ENCODE peak calls at places on chromosomes 12 and 14, in six cellular contexts. One of them, this sample, is unnamed.

GRCh38 chr12:49946497-49946896 is 4.0 kb upstream of the AQP2 start:
- DNase-seq in cardiac muscle cell: no peak
- DNase-seq in activated CD8-positive, alpha-beta T cell treated with anti-CD3 and anti-CD28 coated beads for 36 hours: no peak
- DNase-seq in dorsolateral prefrontal cortex: no peak
- DNase-seq in CD8-positive, alpha-beta memory T cell: no peak
- DNase-seq in stimulated activated naive CD4-positive, alpha-beta T cell: no peak
- DNase-seq in this sample: no peak

GRCh38 chr12:59388694-59389093 is 207.1 kb upstream of the SLC16A7 start:
- DNase-seq in activated CD8-positive, alpha-beta T cell treated with anti-CD3 and anti-CD28 coated beads for 36 hours: no peak
- DNase-seq in cardiac muscle cell: no peak
- DNase-seq in CD8-positive, alpha-beta memory T cell: no peak
- DNase-seq in dorsolateral prefrontal cortex: no peak
- DNase-seq in stimulated activated naive CD4-positive, alpha-beta T cell: no peak
- DNase-seq in this sample: no peak

GRCh38 chr14:81277096-81277495 is 56.3 kb upstream of the GTF2A1 start:
- DNase-seq in stimulated activated naive CD4-positive, alpha-beta T cell: no peak
- DNase-seq in CD8-positive, alpha-beta memory T cell: no peak
- DNase-seq in activated CD8-positive, alpha-beta T cell treated with anti-CD3 and anti-CD28 coated beads for 36 hours: no peak
- DNase-seq in cardiac muscle cell: no peak
- DNase-seq in dorsolateral prefrontal cortex: no peak
- DNase-seq in this sample: no peak

GRCh38 chr12:120598674-120599463 is 17.7 kb upstream of the POP5 start:
- DNase-seq in stimulated activated naive CD4-positive, alpha-beta T cell: no peak
- DNase-seq in activated CD8-positive, alpha-beta T cell treated with anti-CD3 and anti-CD28 coated beads for 36 hours: no peak
- DNase-seq in dorsolateral prefrontal cortex: no peak
- DNase-seq in cardiac muscle cell: peak; percentile 32
- DNase-seq in CD8-positive, alpha-beta memory T cell: no peak
- DNase-seq in this sample: peak; percentile 20

GRCh38 chr12:121451931-121452330 is 52.0 kb downstream of the RNF34 start:
- DNase-seq in activated CD8-positive, alpha-beta T cell treated with anti-CD3 and anti-CD28 coated beads for 36 hours: no peak
- DNase-seq in cardiac muscle cell: no peak
- DNase-seq in dorsolateral prefrontal cortex: no peak
- DNase-seq in stimulated activated naive CD4-positive, alpha-beta T cell: no peak
- DNase-seq in CD8-positive, alpha-beta memory T cell: no peak
- DNase-seq in this sample: no peak

GRCh38 chr12:68667286-68667685 is 19.5 kb upstream of the NUP107 start:
- DNase-seq in CD8-positive, alpha-beta memory T cell: no peak
- DNase-seq in dorsolateral prefrontal cortex: no peak
- DNase-seq in activated CD8-positive, alpha-beta T cell treated with anti-CD3 and anti-CD28 coated beads for 36 hours: no peak
- DNase-seq in stimulated activated naive CD4-positive, alpha-beta T cell: no peak
- DNase-seq in cardiac muscle cell: no peak
- DNase-seq in this sample: no peak

GRCh38 chr12:50017047-50017446 is 8.2 kb downstream of the RACGAP1 start:
- DNase-seq in activated CD8-positive, alpha-beta T cell treated with anti-CD3 and anti-CD28 coated beads for 36 hours: no peak
- DNase-seq in dorsolateral prefrontal cortex: peak; percentile 62
- DNase-seq in cardiac muscle cell: peak; percentile 97
- DNase-seq in stimulated activated naive CD4-positive, alpha-beta T cell: no peak
- DNase-seq in CD8-positive, alpha-beta memory T cell: no peak
- DNase-seq in this sample: peak; percentile 74

GRCh38 chr14:96117101-96117897 is 78.1 kb downstream of the C14orf132 start:
- DNase-seq in cardiac muscle cell: peak; percentile 27
- DNase-seq in activated CD8-positive, alpha-beta T cell treated with anti-CD3 and anti-CD28 coated beads for 36 hours: no peak
- DNase-seq in stimulated activated naive CD4-positive, alpha-beta T cell: no peak
- DNase-seq in dorsolateral prefrontal cortex: no peak
- DNase-seq in CD8-positive, alpha-beta memory T cell: no peak
- DNase-seq in this sample: peak; percentile 45

GRCh38 chr12:57018906-57019305 is 2.6 kb upstream of the TAC3 start:
- DNase-seq in dorsolateral prefrontal cortex: no peak
- DNase-seq in cardiac muscle cell: no peak
- DNase-seq in stimulated activated naive CD4-positive, alpha-beta T cell: no peak
- DNase-seq in activated CD8-positive, alpha-beta T cell treated with anti-CD3 and anti-CD28 coated beads for 36 hours: no peak
- DNase-seq in CD8-positive, alpha-beta memory T cell: no peak
- DNase-seq in this sample: no peak

GRCh38 chr12:42801271-42801670 is 211.7 kb upstream of the PRICKLE1 start:
- DNase-seq in activated CD8-positive, alpha-beta T cell treated with anti-CD3 and anti-CD28 coated beads for 36 hours: no peak
- DNase-seq in cardiac muscle cell: no peak
- DNase-seq in dorsolateral prefrontal cortex: no peak
- DNase-seq in stimulated activated naive CD4-positive, alpha-beta T cell: no peak
- DNase-seq in CD8-positive, alpha-beta memory T cell: no peak
- DNase-seq in this sample: no peak

GRCh38 chr12:131850856-131851559 is 22.8 kb downstream of the MMP17 start:
- DNase-seq in cardiac muscle cell: no peak
- DNase-seq in dorsolateral prefrontal cortex: no peak
- DNase-seq in stimulated activated naive CD4-positive, alpha-beta T cell: no peak
- DNase-seq in activated CD8-positive, alpha-beta T cell treated with anti-CD3 and anti-CD28 coated beads for 36 hours: peak; percentile 43
- DNase-seq in CD8-positive, alpha-beta memory T cell: no peak
- DNase-seq in this sample: no peak

GRCh38 chr12:123131291-123131831 is 19.5 kb downstream of the PITPNM2 start:
- DNase-seq in CD8-positive, alpha-beta memory T cell: no peak
- DNase-seq in cardiac muscle cell: no peak
- DNase-seq in activated CD8-positive, alpha-beta T cell treated with anti-CD3 and anti-CD28 coated beads for 36 hours: no peak
- DNase-seq in dorsolateral prefrontal cortex: no peak
- DNase-seq in stimulated activated naive CD4-positive, alpha-beta T cell: no peak
- DNase-seq in this sample: no peak